ENCODE peak calls at places on chromosomes 5 and 9, in seven cellular contexts. One of them, this sample, is unnamed.

GRCh38 chr9:29208670-29209069 is 1635.4 kb upstream of the C9orf72 start:
- DNase-seq in upper lobe of right lung: no peak
- DNase-seq in CD8-positive, alpha-beta T cell: no peak
- DNase-seq in uterus: no peak
- DNase-seq in HCT116: no peak
- DNase-seq in neural progenitor cell: no peak
- DNase-seq in left ventricle myocardium inferior: no peak
- DNase-seq in this sample: no peak

GRCh38 chr9:109574061-109574882 is 76.2 kb upstream of the PTPN3 start:
- DNase-seq in upper lobe of right lung: no peak
- DNase-seq in CD8-positive, alpha-beta T cell: no peak
- DNase-seq in uterus: no peak
- DNase-seq in HCT116: peak; percentile 38
- DNase-seq in neural progenitor cell: peak; percentile 78
- DNase-seq in left ventricle myocardium inferior: no peak
- DNase-seq in this sample: no peak

GRCh38 chr9:128675382-128675781 is 13.6 kb upstream of the SET start:
- DNase-seq in upper lobe of right lung: no peak
- DNase-seq in CD8-positive, alpha-beta T cell: no peak
- DNase-seq in uterus: no peak
- DNase-seq in HCT116: no peak
- DNase-seq in neural progenitor cell: no peak
- DNase-seq in left ventricle myocardium inferior: no peak
- DNase-seq in this sample: no peak

GRCh38 chr9:19232117-19232829 is 1.8 kb downstream of the DENND4C start:
- DNase-seq in upper lobe of right lung: no peak
- DNase-seq in CD8-positive, alpha-beta T cell: no peak
- DNase-seq in uterus: no peak
- DNase-seq in HCT116: no peak
- DNase-seq in neural progenitor cell: no peak
- DNase-seq in left ventricle myocardium inferior: no peak
- DNase-seq in this sample: no peak

GRCh38 chr9:117574099-117574498 is 130.1 kb upstream of the TLR4 start:
- DNase-seq in upper lobe of right lung: no peak
- DNase-seq in CD8-positive, alpha-beta T cell: no peak
- DNase-seq in uterus: no peak
- DNase-seq in HCT116: no peak
- DNase-seq in neural progenitor cell: no peak
- DNase-seq in left ventricle myocardium inferior: no peak
- DNase-seq in this sample: no peak

GRCh38 chr5:133334796-133335639 is 277.3 kb downstream of the FSTL4 start:
- DNase-seq in upper lobe of right lung: peak; percentile 48
- DNase-seq in CD8-positive, alpha-beta T cell: no peak
- DNase-seq in uterus: no peak
- DNase-seq in HCT116: no peak
- DNase-seq in neural progenitor cell: no peak
- DNase-seq in left ventricle myocardium inferior: no peak
- DNase-seq in this sample: no peak

GRCh38 chr5:59317023-59317771 is 576.3 kb downstream of the PDE4D start:
- DNase-seq in upper lobe of right lung: no peak
- DNase-seq in CD8-positive, alpha-beta T cell: no peak
- DNase-seq in uterus: no peak
- DNase-seq in HCT116: no peak
- DNase-seq in neural progenitor cell: peak; percentile 40
- DNase-seq in left ventricle myocardium inferior: no peak
- DNase-seq in this sample: no peak

GRCh38 chr9:120904061-120904998 is 22.3 kb downstream of the TRAF1 start:
- DNase-seq in upper lobe of right lung: no peak
- DNase-seq in CD8-positive, alpha-beta T cell: peak; percentile 48
- DNase-seq in uterus: no peak
- DNase-seq in HCT116: no peak
- DNase-seq in neural progenitor cell: no peak
- DNase-seq in left ventricle myocardium inferior: no peak
- DNase-seq in this sample: no peak

GRCh38 chr9:108842610-108843295 is 13.0 kb downstream of the ACTL7B start:
- DNase-seq in upper lobe of right lung: no peak
- DNase-seq in CD8-positive, alpha-beta T cell: no peak
- DNase-seq in uterus: no peak
- DNase-seq in HCT116: no peak
- DNase-seq in neural progenitor cell: no peak
- DNase-seq in left ventricle myocardium inferior: no peak
- DNase-seq in this sample: no peak

GRCh38 chr5:79831381-79831780 is 141.7 kb downstream of the CMYA5 start:
- DNase-seq in upper lobe of right lung: no peak
- DNase-seq in CD8-positive, alpha-beta T cell: no peak
- DNase-seq in uterus: no peak
- DNase-seq in HCT116: no peak
- DNase-seq in neural progenitor cell: no peak
- DNase-seq in left ventricle myocardium inferior: no peak
- DNase-seq in this sample: no peak

GRCh38 chr5:142590451-142591240 is 95.2 kb downstream of the FGF1 start:
- DNase-seq in upper lobe of right lung: no peak
- DNase-seq in CD8-positive, alpha-beta T cell: no peak
- DNase-seq in uterus: no peak
- DNase-seq in HCT116: no peak
- DNase-seq in neural progenitor cell: no peak
- DNase-seq in left ventricle myocardium inferior: no peak
- DNase-seq in this sample: no peak

GRCh38 chr5:61840354-61840753 is 465.7 kb upstream of the KIF2A start:
- DNase-seq in upper lobe of right lung: no peak
- DNase-seq in CD8-positive, alpha-beta T cell: no peak
- DNase-seq in uterus: no peak
- DNase-seq in HCT116: no peak
- DNase-seq in neural progenitor cell: no peak
- DNase-seq in left ventricle myocardium inferior: no peak
- DNase-seq in this sample: no peak

DNA sequence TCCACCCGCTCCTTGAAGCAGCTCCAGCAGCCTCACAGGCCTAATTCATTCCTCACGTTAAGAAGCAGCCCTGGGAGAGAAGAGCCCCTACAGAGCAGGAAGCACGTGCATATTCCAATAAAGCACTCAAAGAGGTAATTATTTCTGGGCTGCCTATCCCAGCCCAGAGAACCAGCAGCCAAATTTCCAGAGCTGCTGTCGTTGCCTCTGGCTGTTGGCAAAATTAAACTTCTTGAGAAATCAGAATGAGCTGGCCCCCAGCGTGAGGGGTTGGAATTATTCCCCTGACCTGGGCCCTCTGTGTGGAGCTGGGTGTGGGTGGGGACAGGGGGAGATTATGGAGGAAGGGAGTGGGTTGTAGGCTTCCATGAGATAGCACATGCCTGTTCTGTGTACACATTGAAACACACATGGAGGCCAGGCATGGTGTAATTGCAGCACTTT is 86.8 kb upstream of the HSPA9 start:
- DNase-seq in upper lobe of right lung: no peak
- DNase-seq in CD8-positive, alpha-beta T cell: no peak
- DNase-seq in uterus: no peak
- DNase-seq in HCT116: no peak
- DNase-seq in neural progenitor cell: no peak
- DNase-seq in left ventricle myocardium inferior: no peak
- DNase-seq in this sample: no peak
- H3K27ac ChIP-seq in upper lobe of right lung: no peak overlapping the region
- H3K27ac ChIP-seq in CD8-positive, alpha-beta T cell: no peak overlapping the region
- H3K27ac ChIP-seq in uterus: no peak overlapping the region
- H3K27ac ChIP-seq in HCT116: no peak overlapping the region
- H3K27ac ChIP-seq in neural progenitor cell: no peak overlapping the region
- H3K27ac ChIP-seq in left ventricle myocardium inferior: no peak overlapping the region
- H3K27ac ChIP-seq in this sample: no peak overlapping the region

GRCh38 chr5:119309290-119309818 is 46.5 kb upstream of the TNFAIP8 start:
- DNase-seq in upper lobe of right lung: no peak
- DNase-seq in CD8-positive, alpha-beta T cell: no peak
- DNase-seq in uterus: no peak
- DNase-seq in HCT116: no peak
- DNase-seq in neural progenitor cell: no peak
- DNase-seq in left ventricle myocardium inferior: no peak
- DNase-seq in this sample: no peak
- H3K27ac ChIP-seq in upper lobe of right lung: no peak overlapping the region
- H3K27ac ChIP-seq in CD8-positive, alpha-beta T cell: peak overlapping the region; percentile 30
- H3K27ac ChIP-seq in uterus: no peak overlapping the region
- H3K27ac ChIP-seq in HCT116: no peak overlapping the region
- H3K27ac ChIP-seq in neural progenitor cell: no peak overlapping the region
- H3K27ac ChIP-seq in left ventricle myocardium inferior: no peak overlapping the region
- H3K27ac ChIP-seq in this sample: no peak overlapping the region

GRCh38 chr5:40945111-40945510 is 35.8 kb downstream of the C7 start:
- DNase-seq in upper lobe of right lung: no peak
- DNase-seq in CD8-positive, alpha-beta T cell: no peak
- DNase-seq in uterus: no peak
- DNase-seq in HCT116: no peak
- DNase-seq in neural progenitor cell: no peak
- DNase-seq in left ventricle myocardium inferior: no peak
- DNase-seq in this sample: no peak

GRCh38 chr5:40937064-40937463 is 27.8 kb downstream of the C7 start:
- DNase-seq in upper lobe of right lung: no peak
- DNase-seq in CD8-positive, alpha-beta T cell: no peak
- DNase-seq in uterus: no peak
- DNase-seq in HCT116: no peak
- DNase-seq in neural progenitor cell: no peak
- DNase-seq in left ventricle myocardium inferior: no peak
- DNase-seq in this sample: no peak

GRCh38 chr5:40939753-40940152 is 30.5 kb downstream of the C7 start:
- DNase-seq in upper lobe of right lung: no peak
- DNase-seq in CD8-positive, alpha-beta T cell: no peak
- DNase-seq in uterus: no peak
- DNase-seq in HCT116: no peak
- DNase-seq in neural progenitor cell: no peak
- DNase-seq in left ventricle myocardium inferior: no peak
- DNase-seq in this sample: no peak
- H3K27ac ChIP-seq in upper lobe of right lung: no peak overlapping the region
- H3K27ac ChIP-seq in CD8-positive, alpha-beta T cell: no peak overlapping the region
- H3K27ac ChIP-seq in uterus: no peak overlapping the region
- H3K27ac ChIP-seq in HCT116: no peak overlapping the region
- H3K27ac ChIP-seq in neural progenitor cell: no peak overlapping the region
- H3K27ac ChIP-seq in left ventricle myocardium inferior: no peak overlapping the region
- H3K27ac ChIP-seq in this sample: no peak overlapping the region

GRCh38 chr9:33318225-33318624 is 27.9 kb downstream of the NFX1 start:
- DNase-seq in upper lobe of right lung: no peak
- DNase-seq in CD8-positive, alpha-beta T cell: no peak
- DNase-seq in uterus: no peak
- DNase-seq in HCT116: no peak
- DNase-seq in neural progenitor cell: no peak
- DNase-seq in left ventricle myocardium inferior: no peak
- DNase-seq in this sample: no peak

GRCh38 chr9:33318781-33319180 is 28.5 kb downstream of the NFX1 start:
- DNase-seq in upper lobe of right lung: no peak
- DNase-seq in CD8-positive, alpha-beta T cell: no peak
- DNase-seq in uterus: no peak
- DNase-seq in HCT116: no peak
- DNase-seq in neural progenitor cell: no peak
- DNase-seq in left ventricle myocardium inferior: no peak
- DNase-seq in this sample: no peak

GRCh38 chr9:33315371-33315770 is 25.1 kb downstream of the NFX1 start:
- DNase-seq in upper lobe of right lung: no peak
- DNase-seq in CD8-positive, alpha-beta T cell: no peak
- DNase-seq in uterus: no peak
- DNase-seq in HCT116: no peak
- DNase-seq in neural progenitor cell: no peak
- DNase-seq in left ventricle myocardium inferior: no peak
- DNase-seq in this sample: no peak

GRCh38 chr9:33320568-33321261 is 30.4 kb downstream of the NFX1 start:
- DNase-seq in upper lobe of right lung: no peak
- DNase-seq in CD8-positive, alpha-beta T cell: no peak
- DNase-seq in uterus: no peak
- DNase-seq in HCT116: no peak
- DNase-seq in neural progenitor cell: no peak
- DNase-seq in left ventricle myocardium inferior: no peak
- DNase-seq in this sample: no peak

GRCh38 chr9:33320230-33320567 is 29.9 kb downstream of the NFX1 start:
- DNase-seq in upper lobe of right lung: no peak
- DNase-seq in CD8-positive, alpha-beta T cell: no peak
- DNase-seq in uterus: no peak
- DNase-seq in HCT116: no peak
- DNase-seq in neural progenitor cell: no peak
- DNase-seq in left ventricle myocardium inferior: no peak
- DNase-seq in this sample: no peak
- H3K27ac ChIP-seq in upper lobe of right lung: no peak overlapping the region
- H3K27ac ChIP-seq in CD8-positive, alpha-beta T cell: no peak overlapping the region
- H3K27ac ChIP-seq in uterus: no peak overlapping the region
- H3K27ac ChIP-seq in HCT116: peak overlapping the region; percentile 37
- H3K27ac ChIP-seq in neural progenitor cell: no peak overlapping the region
- H3K27ac ChIP-seq in left ventricle myocardium inferior: peak overlapping the region; percentile 52
- H3K27ac ChIP-seq in this sample: no peak overlapping the region

This sample was measured in caudate nucleus.